ENCODE peak calls at places on chromosomes 1 and 21, in five cellular contexts. K is HCT116, Z is neural progenitor cell, C is PC-3, A is MM.1S. T is an unnamed sample.
A peak's percentile ranks its signal among the peaks of the same experiment; 100 is the strongest.

GRCh38 chr1:143698016-143698415 is 273.8 kb downstream of the FAM72C start:
- DNase-seq in C (peak; percentile 3), A (peak; percentile 50), K (peak; percentile 56), Z (no peak), T (peak; percentile 5)

GRCh38 chr1:236868625-236869467 is 73.8 kb downstream of the MTR start:
- DNase-seq in C (peak; percentile 54), Z (peak; percentile 68), A (peak; percentile 58), K (peak; percentile 51), T (peak; percentile 70)

GRCh38 chr1:236303675-236304074 is 21.9 kb upstream of the ERO1B start:
- DNase-seq in K (no peak), Z (peak; percentile 23), C (no peak), A (no peak), T (no peak)

GRCh38 chr21:42553435-42553834 is 39.8 kb downstream of the SLC37A1 start:
- DNase-seq in A (no peak), K (no peak), C (no peak), Z (no peak), T (no peak)

GRCh38 chr1:206502813-206503212 is 4.5 kb upstream of the RASSF5 start:
- DNase-seq in A (no peak), Z (no peak), C (no peak), K (no peak), T (peak; percentile 40)

GRCh38 chr1:3066826-3067225 is 2.2 kb upstream of the PRDM16 start:
- DNase-seq in C (no peak), K (no peak), A (no peak), Z (no peak), T (no peak)

GRCh38 chr1:216390956-216391355 is 32.3 kb downstream of the USH2A start:
- DNase-seq in A (no peak), Z (no peak), K (no peak), C (peak; percentile 53), T (no peak)

GRCh38 chr1:216723274-216723780 is at the start of gene ESRRG:
- DNase-seq in Z (peak; percentile 79), A (peak; percentile 77), C (no peak), K (no peak), T (no peak)

GRCh38 chr1:55232448-55233148 is 17.4 kb upstream of the USP24 start:
- DNase-seq in Z (no peak), C (no peak), A (no peak), K (no peak), T (no peak)

GRCh38 chr21:45541221-45542039 is 810 bp downstream of the SLC19A1 start:
- DNase-seq in A (peak; percentile 94), Z (no peak), K (peak; percentile 31), C (peak; percentile 74), T (peak; percentile 74)

GRCh38 chr1:114093624-114094302 is 59.9 kb downstream of the SYT6 start:
- DNase-seq in K (peak; percentile 23), A (no peak), C (peak; percentile 89), Z (peak; percentile 49), T (peak; percentile 87)

DNA sequence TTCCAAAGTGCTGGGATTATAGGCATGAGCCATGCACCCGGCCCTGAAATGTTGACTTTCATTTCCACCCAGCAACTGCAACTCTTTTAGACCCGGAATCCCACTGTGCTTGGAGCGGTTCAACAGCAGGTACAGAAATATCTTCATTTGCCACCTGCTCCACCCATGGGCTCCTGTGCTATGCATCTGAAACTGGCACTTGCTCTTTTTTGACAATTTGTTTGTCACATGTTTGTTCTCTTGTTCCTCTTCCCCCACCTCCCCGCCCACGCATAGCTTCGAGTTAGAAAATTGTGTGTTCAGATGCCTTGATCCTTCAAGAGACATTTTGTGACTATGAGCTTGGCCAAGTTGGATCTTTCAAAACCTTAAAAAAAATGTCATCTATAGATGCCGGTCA is 2.4 kb upstream of the IFNLR1 start:
- DNase-seq in C (no peak), Z (no peak), K (no peak), A (peak; percentile 92), T (no peak)
- TF ChIP-seq EZH2phosphoT487 in C (no peak), Z (no peak), K (no peak), A (no peak), T (no peak)

GRCh38 chr1:26410706-26411623 is at the start of gene LIN28A:
- DNase-seq in Z (peak; percentile 63), C (no peak), K (no peak), A (no peak), T (no peak)
- TF ChIP-seq EZH2 in Z (no peak), C (no peak), K (no peak), A (no peak), T (no peak)

GRCh38 chr1:186896211-186896610 is 67.5 kb downstream of the PLA2G4A start:
- DNase-seq in A (no peak), Z (no peak), C (no peak), K (no peak), T (peak; percentile 31)
- H3K9ac ChIP-seq in A (no peak overlapping the region), Z (no peak overlapping the region), C (no peak overlapping the region), K (no peak overlapping the region), T (no peak overlapping the region)

GRCh38 chr1:153572569-153573015 is 6.9 kb upstream of the S100A2 start:
- DNase-seq in K (peak; percentile 84), A (peak; percentile 77), Z (peak; percentile 71), C (peak; percentile 94), T (peak; percentile 94)
- TF ChIP-seq EZH2phosphoT487 in K (no peak), A (no peak), Z (no peak), C (no peak), T (no peak)

GRCh38 chr1:23639460-23639859 is 52.1 kb upstream of the RPL11 start:
- DNase-seq in A (no peak), Z (no peak), K (no peak), C (no peak), T (peak; percentile 17)
- TF ChIP-seq EZH2 in A (no peak), Z (no peak), K (no peak), C (no peak), T (no peak)

DNA sequence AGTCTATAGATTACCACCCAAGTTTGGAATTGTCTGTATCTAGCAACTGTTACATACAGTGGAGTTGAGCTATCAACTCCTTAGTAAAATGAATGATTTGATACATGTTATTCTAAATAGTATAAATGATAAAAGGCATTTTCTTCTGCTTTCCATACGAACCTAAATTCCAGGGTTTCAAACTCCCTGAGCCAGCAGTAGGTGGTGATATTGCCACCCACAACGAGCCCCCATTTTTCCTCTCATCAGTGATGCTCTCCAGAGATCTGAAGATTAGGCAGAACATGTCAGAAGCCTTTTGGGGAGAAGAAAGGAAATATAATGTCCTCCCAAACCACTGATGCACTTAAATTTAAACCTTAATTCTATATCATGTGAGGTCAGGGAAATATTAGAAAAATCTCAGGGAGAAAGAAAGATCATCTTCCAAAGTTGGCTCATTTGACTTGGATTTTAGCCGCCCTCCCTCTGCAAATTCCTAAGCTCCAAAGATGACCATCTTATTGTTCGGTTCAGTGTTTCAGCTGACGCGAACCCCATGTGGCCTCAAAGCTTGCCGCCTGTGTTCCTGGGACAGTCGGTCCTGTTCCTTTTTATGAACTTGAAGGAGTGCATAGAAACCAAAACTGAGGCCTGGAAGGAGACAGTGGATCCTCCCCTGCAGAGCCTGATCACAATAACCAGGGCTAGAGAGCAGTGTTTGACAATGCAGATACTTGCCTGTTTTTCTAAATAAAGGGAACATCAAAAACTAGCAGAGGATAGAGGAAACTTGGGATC is 2.3 kb downstream of the EVA1C start:
- DNase-seq in K (no peak), Z (peak; percentile 11), A (no peak), C (peak; percentile 61), T (peak; percentile 66)
- H3K9ac ChIP-seq in K (peak overlapping the region; percentile 90), Z (no peak overlapping the region), A (no peak overlapping the region), C (no peak overlapping the region), T (no peak overlapping the region)

GRCh38 chr1:229106526-229107105 is 164.3 kb upstream of the RAB4A start:
- DNase-seq in C (no peak), K (no peak), A (no peak), Z (no peak), T (no peak)
- TF ChIP-seq EZH2phosphoT487 in C (no peak), K (no peak), A (no peak), Z (no peak), T (no peak)

GRCh38 chr1:18647681-18648214 is 17.1 kb downstream of the PAX7 start:
- DNase-seq in A (no peak), Z (no peak), C (no peak), K (no peak), T (no peak)
- TF ChIP-seq EZH2 in A (no peak), Z (no peak), C (no peak), K (no peak), T (no peak)